ENCODE peak calls at places on chromosomes 6 and 20, in four cellular contexts. X, W, E and G are unnamed samples.

GRCh38 chr20:51624157-51624731 is 81.7 kb upstream of the NFATC2 start:
- DNase-seq in X (peak; percentile 59), W (no peak), E (peak; percentile 90), G (peak; percentile 94)

GRCh38 chr20:20321917-20322316 is 46.0 kb upstream of the INSM1 start:
- DNase-seq in X (no peak), W (no peak), E (no peak), G (no peak)

GRCh38 chr6:11618533-11618932 is 81.0 kb downstream of the TMEM170B start:
- DNase-seq in X (no peak), W (peak; percentile 13), E (peak; percentile 30), G (no peak)

GRCh38 chr20:15061955-15062354 is 724.5 kb upstream of the FLRT3 start:
- DNase-seq in X (peak; percentile 97), W (no peak), E (no peak), G (no peak)

GRCh38 chr20:45788351-45788750 is 3.3 kb downstream of the WFDC3 start:
- DNase-seq in X (no peak), W (no peak), E (no peak), G (no peak)

GRCh38 chr20:63736893-63737689 is 627 bp downstream of the LIME1 start:
- DNase-seq in X (no peak), W (no peak), E (no peak), G (no peak)

GRCh38 chr20:48603819-48604405 is 223.9 kb downstream of the PREX1 start:
- DNase-seq in X (no peak), W (no peak), E (no peak), G (no peak)

GRCh38 chr6:121584591-121585369 is 149.3 kb downstream of the GJA1 start:
- DNase-seq in X (no peak), W (no peak), E (no peak), G (no peak)

GRCh38 chr20:5658897-5659296 is 91.3 kb upstream of the SHLD1 start:
- DNase-seq in X (peak; percentile 71), W (no peak), E (peak; percentile 52), G (no peak)

GRCh38 chr6:117267766-117268534 is 2.6 kb downstream of the VGLL2 start:
- DNase-seq in X (no peak), W (no peak), E (peak; percentile 13), G (peak; percentile 75)

GRCh38 chr6:44029489-44030185 is 97.6 kb downstream of the MRPL14 start:
- DNase-seq in X (no peak), W (no peak), E (no peak), G (no peak)

GRCh38 chr6:153484056-153484455 is 353.0 kb upstream of the RGS17 start:
- DNase-seq in X (no peak), W (no peak), E (no peak), G (no peak)

GRCh38 chr20:32539817-32540675 is 45.1 kb downstream of the NOL4L start:
- DNase-seq in X (peak; percentile 71), W (no peak), E (peak; percentile 57), G (no peak)

GRCh38 chr6:28446818-28447511 is 3.7 kb upstream of the ZSCAN23 start:
- DNase-seq in X (no peak), W (no peak), E (no peak), G (peak; percentile 69)

GRCh38 chr6:80932364-80932763 is 820.1 kb downstream of the TENT5A start:
- DNase-seq in X (no peak), W (no peak), E (no peak), G (no peak)

GRCh38 chr20:44938637-44939036 is 21.6 kb downstream of the TOMM34 start:
- DNase-seq in X (no peak), W (no peak), E (no peak), G (no peak)

GRCh38 chr6:96089173-96089572 is 73.4 kb downstream of the FUT9 start:
- DNase-seq in X (peak; percentile 20), W (no peak), E (no peak), G (no peak)

GRCh38 chr6:31157543-31158139 is at the start of gene CCHCR1:
- DNase-seq in X (no peak), W (no peak), E (peak; percentile 30), G (no peak)

GRCh38 chr6:124294572-124294971 is 490.9 kb downstream of the NKAIN2 start:
- DNase-seq in X (no peak), W (no peak), E (no peak), G (no peak)

GRCh38 chr6:53313784-53314382 is 34.9 kb downstream of the ELOVL5 start:
- DNase-seq in X (no peak), W (no peak), E (peak; percentile 85), G (no peak)

GRCh38 chr6:51299649-51300380 is 481.1 kb downstream of the TFAP2B start:
- DNase-seq in X (no peak), W (no peak), E (no peak), G (no peak)

GRCh38 chr6:123802697-123803455 is 789 bp upstream of the NKAIN2 start:
- DNase-seq in X (peak; percentile 57), W (no peak), E (peak; percentile 49), G (peak; percentile 69)

GRCh38 chr6:164097056-164097455 is 682.5 kb downstream of the QKI start:
- DNase-seq in X (no peak), W (no peak), E (no peak), G (no peak)

GRCh38 chr20:21554376-21554890 is 40.6 kb upstream of the NKX2-2 start:
- DNase-seq in X (no peak), W (no peak), E (no peak), G (no peak)

GRCh38 chr6:36834576-36835293 is 4.5 kb downstream of the CPNE5 start:
- DNase-seq in X (no peak), W (no peak), E (peak; percentile 38), G (no peak)

GRCh38 chr20:22106308-22106938 is 401.0 kb downstream of the PAX1 start:
- DNase-seq in X (peak; percentile 61), W (no peak), E (peak; percentile 1), G (no peak)

GRCh38 chr6:81451787-81452186 is 300.7 kb downstream of the TENT5A start:
- DNase-seq in X (peak; percentile 69), W (no peak), E (no peak), G (no peak)

GRCh38 chr20:43541214-43541613 is 17.6 kb upstream of the SGK2 start:
- DNase-seq in X (no peak), W (no peak), E (no peak), G (no peak)

GRCh38 chr6:163416640-163417253 is 2.2 kb downstream of the QKI start:
- DNase-seq in X (peak; percentile 88), W (no peak), E (peak; percentile 79), G (no peak)

GRCh38 chr6:81727876-81728517 is 24.5 kb downstream of the TENT5A start:
- DNase-seq in X (no peak), W (peak; percentile 20), E (no peak), G (no peak)

DNA sequence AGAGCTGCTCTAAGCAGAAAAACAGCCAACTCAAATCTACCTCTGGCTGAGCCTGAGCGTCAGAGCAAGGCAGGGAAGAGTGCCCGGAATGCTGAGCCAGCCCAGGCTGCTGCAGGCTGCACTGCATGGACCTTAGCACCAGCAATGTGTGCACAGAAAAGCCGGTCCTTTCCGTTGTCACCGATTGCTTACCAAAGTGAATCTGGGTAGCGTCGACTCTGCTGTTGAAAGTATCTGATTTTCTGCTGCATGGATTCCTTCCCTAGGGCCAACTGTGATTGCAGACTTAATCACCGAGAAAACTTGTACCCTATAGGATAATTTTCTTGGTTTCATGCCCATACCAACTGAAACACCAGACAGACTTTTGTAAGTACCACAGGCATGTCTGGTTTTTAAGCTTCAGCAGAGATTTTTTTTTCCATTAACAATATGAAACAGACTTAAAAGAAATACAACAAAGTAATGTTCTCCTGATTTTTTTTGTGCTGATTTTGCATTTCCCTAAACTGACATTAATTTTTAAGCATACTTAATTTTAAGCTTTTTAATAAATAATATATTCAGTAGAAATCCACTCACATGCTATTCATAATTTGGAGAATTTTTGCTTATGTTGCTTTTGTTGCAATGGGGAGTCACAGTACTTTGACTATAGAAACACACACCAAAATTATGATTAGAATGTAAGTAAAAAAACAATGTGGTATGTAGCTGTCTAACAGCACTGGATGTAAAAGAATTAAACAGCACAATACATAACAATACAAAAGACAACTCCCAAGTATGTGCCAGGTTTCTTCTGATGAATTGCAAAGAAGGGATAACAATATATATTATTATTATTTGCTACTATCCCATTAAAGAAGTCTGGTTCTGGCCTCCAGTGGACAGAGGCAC is 218.0 kb downstream of the THBS2 start:
- DNase-seq in X (no peak), W (no peak), E (no peak), G (no peak)
- H3K4me2 ChIP-seq in X (no peak overlapping the region), W (no peak overlapping the region), E (no peak overlapping the region), G (no peak overlapping the region)

GRCh38 chr6:156827382-156827781 is 50.2 kb downstream of the ARID1B start:
- DNase-seq in X (no peak), W (no peak), E (no peak), G (no peak)
- TF ChIP-seq EP300 in X (no peak), W (no peak), E (no peak), G (no peak)

DNA sequence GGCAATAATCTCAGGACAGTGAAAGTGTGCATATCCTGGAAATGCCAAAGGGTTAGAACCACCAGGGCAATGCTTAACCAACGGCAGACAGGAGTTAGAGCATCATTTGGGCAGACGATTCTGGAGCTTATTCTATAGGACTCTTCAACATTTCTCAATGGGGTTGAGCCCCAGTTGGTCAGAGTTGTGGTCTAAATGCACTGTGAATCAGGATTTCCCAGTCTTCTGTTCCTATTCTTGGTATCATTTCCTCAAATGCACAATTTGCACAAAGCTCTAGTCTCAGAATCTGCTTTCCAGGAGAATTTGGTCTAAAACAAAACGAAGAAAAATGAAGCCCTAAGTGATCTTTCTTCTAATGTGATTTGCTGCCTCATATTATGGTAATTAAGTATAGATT is 389.7 kb upstream of the JAG1 start:
- DNase-seq in X (no peak), W (no peak), E (no peak), G (no peak)
- TF ChIP-seq CBX5 in X (no peak), W (no peak), E (no peak), G (no peak)

GRCh38 chr6:42177514-42178364 is 4.6 kb downstream of the GUCA1A start:
- DNase-seq in X (no peak), W (no peak), E (no peak), G (peak; percentile 96)
- H3K4me2 ChIP-seq in X (no peak overlapping the region), W (no peak overlapping the region), E (no peak overlapping the region), G (peak overlapping the region; percentile 94)

DNA sequence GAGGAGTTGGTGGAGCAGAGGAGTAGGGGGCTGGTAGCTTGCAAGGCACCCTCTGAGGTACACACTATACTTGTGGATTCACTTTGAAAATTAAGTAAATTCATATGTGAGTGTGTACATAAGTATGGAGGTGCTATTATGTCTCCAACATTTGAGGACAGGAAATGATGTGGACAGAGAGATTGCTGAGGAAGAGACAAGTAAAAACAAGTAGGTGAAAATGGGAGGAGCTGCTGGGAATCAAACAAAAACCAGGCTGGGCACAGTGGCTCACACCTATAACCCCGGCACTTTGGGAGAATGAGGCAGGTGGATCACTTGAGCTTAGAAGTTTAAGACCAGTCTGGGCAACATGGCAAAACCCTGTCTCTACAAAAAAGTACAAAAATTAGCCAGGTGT is 69.2 kb upstream of the LYRM2 start:
- DNase-seq in X (no peak), W (no peak), E (no peak), G (no peak)
- TF ChIP-seq EP300 in X (no peak), W (no peak), E (no peak), G (no peak)

DNA sequence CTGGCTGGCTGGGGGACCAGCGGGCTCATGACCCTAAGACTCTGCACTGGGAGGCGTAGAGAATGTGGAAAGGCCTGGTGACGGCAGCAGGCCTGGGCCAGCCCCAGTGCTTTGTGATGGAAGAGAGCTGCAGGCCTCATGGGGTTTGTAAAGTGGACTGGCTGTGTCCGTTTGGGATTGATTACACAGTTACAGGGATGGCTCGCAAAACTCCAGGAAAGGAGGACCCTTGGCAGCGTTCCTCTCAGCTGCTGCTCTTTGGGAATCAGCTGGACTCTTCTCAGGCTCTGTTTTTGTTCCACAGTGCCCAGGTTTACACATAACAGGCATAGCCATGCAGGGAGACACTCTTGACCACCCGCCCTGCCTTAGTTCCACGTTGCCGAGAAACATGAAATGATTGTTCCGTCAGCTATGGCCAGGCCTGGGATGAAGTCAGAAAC is 89.0 kb downstream of the SLX4IP start:
- DNase-seq in X (no peak), W (no peak), E (no peak), G (no peak)
- TF ChIP-seq CBX5 in X (no peak), W (no peak), E (no peak), G (no peak)